ENCODE peak calls at places on chromosome 14, in nine cellular contexts. One of them, this sample, is unnamed.

GRCh38 chr14:65239143-65239672 is 136.9 kb upstream of the MAX start:
- DNase-seq in astrocyte: peak; percentile 92
- DNase-seq in left lung: no peak
- DNase-seq in PC-3: no peak
- DNase-seq in GM12865: no peak
- DNase-seq in hepatocyte: peak; percentile 63
- DNase-seq in cardiac muscle cell: peak; percentile 44
- DNase-seq in CD4-positive, alpha-beta T cell: no peak
- DNase-seq in fibroblast of mammary gland: peak; percentile 97
- DNase-seq in this sample: no peak

GRCh38 chr14:101456246-101457159 is 104.8 kb upstream of the DIO3 start:
- DNase-seq in cardiac muscle cell: no peak
- DNase-seq in fibroblast of mammary gland: no peak
- DNase-seq in PC-3: no peak
- DNase-seq in left lung: peak; percentile 18
- DNase-seq in hepatocyte: no peak
- DNase-seq in astrocyte: no peak
- DNase-seq in GM12865: no peak
- DNase-seq in CD4-positive, alpha-beta T cell: no peak
- DNase-seq in this sample: peak; percentile 71

GRCh38 chr14:94305620-94306019 is 12.6 kb upstream of the SERPINA10 start:
- DNase-seq in hepatocyte: no peak
- DNase-seq in cardiac muscle cell: no peak
- DNase-seq in PC-3: no peak
- DNase-seq in fibroblast of mammary gland: no peak
- DNase-seq in GM12865: no peak
- DNase-seq in left lung: no peak
- DNase-seq in CD4-positive, alpha-beta T cell: no peak
- DNase-seq in astrocyte: no peak
- DNase-seq in this sample: no peak

GRCh38 chr14:57199911-57200310 is 68.8 kb downstream of the EXOC5 start:
- DNase-seq in GM12865: no peak
- DNase-seq in CD4-positive, alpha-beta T cell: no peak
- DNase-seq in fibroblast of mammary gland: peak; percentile 47
- DNase-seq in astrocyte: peak; percentile 54
- DNase-seq in left lung: no peak
- DNase-seq in cardiac muscle cell: no peak
- DNase-seq in PC-3: peak; percentile 56
- DNase-seq in hepatocyte: no peak
- DNase-seq in this sample: no peak

GRCh38 chr14:74825008-74825407 is 50.9 kb downstream of the PROX2 start:
- DNase-seq in hepatocyte: no peak
- DNase-seq in cardiac muscle cell: no peak
- DNase-seq in fibroblast of mammary gland: peak; percentile 74
- DNase-seq in left lung: no peak
- DNase-seq in astrocyte: peak; percentile 37
- DNase-seq in GM12865: no peak
- DNase-seq in PC-3: no peak
- DNase-seq in CD4-positive, alpha-beta T cell: no peak
- DNase-seq in this sample: no peak

GRCh38 chr14:52279405-52279804 is 11.9 kb downstream of the PTGDR start:
- DNase-seq in left lung: no peak
- DNase-seq in CD4-positive, alpha-beta T cell: no peak
- DNase-seq in hepatocyte: no peak
- DNase-seq in astrocyte: peak; percentile 74
- DNase-seq in fibroblast of mammary gland: peak; percentile 51
- DNase-seq in PC-3: peak; percentile 77
- DNase-seq in GM12865: no peak
- DNase-seq in cardiac muscle cell: no peak
- DNase-seq in this sample: no peak

GRCh38 chr14:100764716-100765115 is 38.0 kb downstream of the DLK1 start:
- DNase-seq in GM12865: no peak
- DNase-seq in left lung: no peak
- DNase-seq in PC-3: no peak
- DNase-seq in CD4-positive, alpha-beta T cell: no peak
- DNase-seq in cardiac muscle cell: no peak
- DNase-seq in hepatocyte: no peak
- DNase-seq in fibroblast of mammary gland: no peak
- DNase-seq in astrocyte: no peak
- DNase-seq in this sample: no peak

GRCh38 chr14:33938131-33938949 is 12.5 kb downstream of the EGLN3 start:
- DNase-seq in fibroblast of mammary gland: peak; percentile 16
- DNase-seq in left lung: peak; percentile 49
- DNase-seq in PC-3: peak; percentile 80
- DNase-seq in astrocyte: no peak
- DNase-seq in hepatocyte: peak; percentile 62
- DNase-seq in cardiac muscle cell: peak; percentile 91
- DNase-seq in GM12865: no peak
- DNase-seq in CD4-positive, alpha-beta T cell: no peak
- DNase-seq in this sample: peak; percentile 81

GRCh38 chr14:67395086-67395875 is 16.7 kb downstream of the PLEK2 start:
- DNase-seq in cardiac muscle cell: no peak
- DNase-seq in fibroblast of mammary gland: no peak
- DNase-seq in CD4-positive, alpha-beta T cell: no peak
- DNase-seq in astrocyte: no peak
- DNase-seq in hepatocyte: no peak
- DNase-seq in left lung: no peak
- DNase-seq in GM12865: no peak
- DNase-seq in PC-3: no peak
- DNase-seq in this sample: no peak

GRCh38 chr14:23660290-23661226 is 24.4 kb downstream of the DHRS2 start:
- DNase-seq in CD4-positive, alpha-beta T cell: no peak
- DNase-seq in fibroblast of mammary gland: no peak
- DNase-seq in PC-3: no peak
- DNase-seq in hepatocyte: no peak
- DNase-seq in cardiac muscle cell: no peak
- DNase-seq in astrocyte: no peak
- DNase-seq in GM12865: peak; percentile 71
- DNase-seq in left lung: no peak
- DNase-seq in this sample: no peak

GRCh38 chr14:75800792-75801191 is 139.7 kb downstream of the TTLL5 start:
- DNase-seq in fibroblast of mammary gland: no peak
- DNase-seq in astrocyte: no peak
- DNase-seq in cardiac muscle cell: no peak
- DNase-seq in GM12865: no peak
- DNase-seq in left lung: no peak
- DNase-seq in hepatocyte: no peak
- DNase-seq in CD4-positive, alpha-beta T cell: no peak
- DNase-seq in PC-3: peak; percentile 34
- DNase-seq in this sample: peak; percentile 84

GRCh38 chr14:61153436-61153835 is 127.7 kb downstream of the TMEM30B start:
- DNase-seq in left lung: no peak
- DNase-seq in hepatocyte: peak; percentile 32
- DNase-seq in fibroblast of mammary gland: no peak
- DNase-seq in GM12865: no peak
- DNase-seq in CD4-positive, alpha-beta T cell: no peak
- DNase-seq in astrocyte: peak; percentile 82
- DNase-seq in cardiac muscle cell: peak; percentile 72
- DNase-seq in PC-3: no peak
- DNase-seq in this sample: peak; percentile 53

GRCh38 chr14:49920935-49921334 is 28.1 kb downstream of the ARF6 start:
- DNase-seq in left lung: no peak
- DNase-seq in astrocyte: no peak
- DNase-seq in GM12865: peak; percentile 53
- DNase-seq in cardiac muscle cell: no peak
- DNase-seq in hepatocyte: no peak
- DNase-seq in PC-3: no peak
- DNase-seq in fibroblast of mammary gland: no peak
- DNase-seq in CD4-positive, alpha-beta T cell: no peak
- DNase-seq in this sample: no peak

DNA sequence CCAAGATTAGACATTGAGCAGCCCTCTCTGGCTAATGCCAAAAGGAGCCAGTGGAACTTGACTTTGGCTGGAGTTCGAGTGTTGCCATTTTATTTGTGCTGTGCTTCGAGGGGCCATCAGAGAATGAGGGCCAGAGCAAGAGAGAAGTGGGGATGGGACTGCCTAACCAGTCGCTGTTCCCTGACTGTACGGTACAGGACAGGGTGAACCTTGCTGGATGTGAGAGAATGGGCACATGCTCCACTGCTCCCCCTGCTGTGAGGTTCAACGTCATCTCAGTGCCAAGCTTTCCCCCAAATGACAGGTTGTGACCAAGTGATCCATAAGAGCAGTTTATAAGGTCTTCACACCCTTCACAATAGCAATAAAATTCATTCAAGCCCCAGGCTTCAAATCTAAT is 55.1 kb upstream of the BCL11B start:
- DNase-seq in astrocyte: no peak
- DNase-seq in CD4-positive, alpha-beta T cell: no peak
- DNase-seq in PC-3: no peak
- DNase-seq in left lung: no peak
- DNase-seq in cardiac muscle cell: no peak
- DNase-seq in GM12865: no peak
- DNase-seq in hepatocyte: no peak
- DNase-seq in fibroblast of mammary gland: no peak
- DNase-seq in this sample: peak; percentile 44
- TF ChIP-seq CTCF in astrocyte: no peak
- TF ChIP-seq CTCF in CD4-positive, alpha-beta T cell: no peak
- TF ChIP-seq CTCF in PC-3: peak; percentile 34
- TF ChIP-seq CTCF in left lung: no peak
- TF ChIP-seq CTCF in cardiac muscle cell: peak; percentile 2
- TF ChIP-seq CTCF in GM12865: no peak
- TF ChIP-seq CTCF in hepatocyte: no peak
- TF ChIP-seq CTCF in fibroblast of mammary gland: no peak
- TF ChIP-seq CTCF in this sample: peak; percentile 40

GRCh38 chr14:103522649-103523582 is at the start of gene CKB:
- DNase-seq in left lung: no peak
- DNase-seq in PC-3: peak; percentile 65
- DNase-seq in fibroblast of mammary gland: no peak
- DNase-seq in CD4-positive, alpha-beta T cell: no peak
- DNase-seq in GM12865: peak; percentile 52
- DNase-seq in hepatocyte: peak; percentile 91
- DNase-seq in cardiac muscle cell: peak; percentile 88
- DNase-seq in astrocyte: no peak
- DNase-seq in this sample: peak; percentile 88

GRCh38 chr14:103526247-103526913 is 2.6 kb upstream of the TRMT61A start:
- DNase-seq in cardiac muscle cell: no peak
- DNase-seq in fibroblast of mammary gland: no peak
- DNase-seq in GM12865: no peak
- DNase-seq in astrocyte: no peak
- DNase-seq in left lung: no peak
- DNase-seq in hepatocyte: no peak
- DNase-seq in PC-3: no peak
- DNase-seq in CD4-positive, alpha-beta T cell: no peak
- DNase-seq in this sample: no peak

GRCh38 chr14:103522028-103522581 is 525 bp downstream of the CKB start:
- DNase-seq in GM12865: no peak
- DNase-seq in astrocyte: no peak
- DNase-seq in PC-3: no peak
- DNase-seq in left lung: no peak
- DNase-seq in fibroblast of mammary gland: no peak
- DNase-seq in hepatocyte: no peak
- DNase-seq in cardiac muscle cell: peak; percentile 61
- DNase-seq in CD4-positive, alpha-beta T cell: no peak
- DNase-seq in this sample: peak; percentile 75

GRCh38 chr14:103523583-103523969 is 946 bp upstream of the CKB start:
- DNase-seq in left lung: no peak
- DNase-seq in hepatocyte: no peak
- DNase-seq in GM12865: no peak
- DNase-seq in cardiac muscle cell: no peak
- DNase-seq in fibroblast of mammary gland: no peak
- DNase-seq in CD4-positive, alpha-beta T cell: no peak
- DNase-seq in astrocyte: no peak
- DNase-seq in PC-3: no peak
- DNase-seq in this sample: no peak

GRCh38 chr14:103524002-103524785 is 1.6 kb upstream of the CKB start:
- DNase-seq in cardiac muscle cell: no peak
- DNase-seq in left lung: no peak
- DNase-seq in PC-3: no peak
- DNase-seq in fibroblast of mammary gland: no peak
- DNase-seq in hepatocyte: no peak
- DNase-seq in astrocyte: no peak
- DNase-seq in GM12865: no peak
- DNase-seq in CD4-positive, alpha-beta T cell: no peak
- DNase-seq in this sample: no peak
- TF ChIP-seq CTCF in cardiac muscle cell: no peak
- TF ChIP-seq CTCF in left lung: no peak
- TF ChIP-seq CTCF in PC-3: peak; percentile 14
- TF ChIP-seq CTCF in fibroblast of mammary gland: no peak
- TF ChIP-seq CTCF in hepatocyte: peak; percentile 15
- TF ChIP-seq CTCF in astrocyte: no peak
- TF ChIP-seq CTCF in GM12865: no peak
- TF ChIP-seq CTCF in CD4-positive, alpha-beta T cell: no peak
- TF ChIP-seq CTCF in this sample: peak; percentile 49

DNA sequence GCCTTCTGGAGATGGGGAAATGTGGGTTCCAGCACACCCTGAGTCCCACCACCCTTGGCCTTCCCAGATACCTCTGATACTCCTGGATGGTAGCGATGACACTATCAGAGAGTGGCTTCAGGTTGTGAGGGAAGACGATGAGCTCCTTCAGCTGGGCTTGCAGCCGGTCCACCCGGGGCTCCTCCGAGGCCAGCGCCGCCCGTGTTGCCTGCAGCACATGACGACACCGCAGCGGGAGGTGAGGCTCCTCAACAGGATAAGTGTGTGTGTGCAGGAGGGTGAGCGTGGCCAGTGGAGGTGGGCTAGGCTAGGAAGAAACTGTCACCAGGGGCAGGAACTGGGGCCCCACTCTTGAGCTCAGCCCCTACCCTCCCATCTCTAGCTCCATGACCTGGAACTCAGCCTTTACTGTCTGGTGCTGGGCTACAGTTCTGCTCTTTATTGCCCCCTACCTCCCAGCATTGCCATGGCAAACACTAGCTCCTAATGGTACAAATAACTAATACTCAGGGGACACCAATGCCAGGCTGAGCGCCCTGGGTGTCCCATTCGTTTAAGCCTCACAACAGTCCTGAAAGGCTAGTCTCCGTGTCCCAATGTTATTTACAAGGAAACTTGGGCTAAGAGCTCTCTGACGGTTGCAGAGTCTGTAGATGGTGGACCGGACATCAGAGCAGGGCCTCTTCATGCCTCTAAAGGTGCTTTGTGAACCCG is 64.1 kb downstream of the SYNE3 start:
- DNase-seq in PC-3: peak; percentile 25
- DNase-seq in CD4-positive, alpha-beta T cell: no peak
- DNase-seq in cardiac muscle cell: peak; percentile 14
- DNase-seq in GM12865: peak; percentile 33
- DNase-seq in hepatocyte: no peak
- DNase-seq in astrocyte: no peak
- DNase-seq in fibroblast of mammary gland: no peak
- DNase-seq in left lung: no peak
- DNase-seq in this sample: peak; percentile 79
- TF ChIP-seq CTCF in PC-3: peak; percentile 50
- TF ChIP-seq CTCF in CD4-positive, alpha-beta T cell: no peak
- TF ChIP-seq CTCF in cardiac muscle cell: peak; percentile 60
- TF ChIP-seq CTCF in GM12865: peak; percentile 28
- TF ChIP-seq CTCF in hepatocyte: peak; percentile 12
- TF ChIP-seq CTCF in astrocyte: peak; percentile 35
- TF ChIP-seq CTCF in fibroblast of mammary gland: peak; percentile 44
- TF ChIP-seq CTCF in left lung: no peak
- TF ChIP-seq CTCF in this sample: peak; percentile 76

DNA sequence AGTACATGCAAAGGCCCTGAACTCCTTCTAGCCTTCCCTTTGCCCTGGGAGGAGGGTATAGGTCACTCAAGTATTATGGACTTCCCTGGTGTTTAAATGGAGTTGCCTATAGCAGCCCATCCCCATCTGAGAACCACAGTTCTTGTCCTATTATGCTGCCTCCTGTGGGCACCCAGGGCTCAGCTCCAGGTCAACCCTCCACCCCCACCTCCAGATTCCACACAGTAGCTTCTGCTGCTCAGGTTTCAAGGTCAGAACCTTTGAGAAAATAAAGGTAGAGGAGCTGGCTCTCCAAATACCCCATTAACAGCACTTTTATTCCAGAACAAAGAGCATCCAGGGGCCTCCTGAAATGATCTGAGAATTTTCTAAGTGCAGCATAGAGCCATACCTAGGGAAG is 57.4 kb downstream of the ACTN1 start:
- DNase-seq in fibroblast of mammary gland: no peak
- DNase-seq in CD4-positive, alpha-beta T cell: no peak
- DNase-seq in hepatocyte: no peak
- DNase-seq in cardiac muscle cell: peak; percentile 44
- DNase-seq in GM12865: no peak
- DNase-seq in PC-3: no peak
- DNase-seq in astrocyte: no peak
- DNase-seq in left lung: no peak
- DNase-seq in this sample: peak; percentile 68
- TF ChIP-seq CTCF in fibroblast of mammary gland: no peak
- TF ChIP-seq CTCF in CD4-positive, alpha-beta T cell: no peak
- TF ChIP-seq CTCF in hepatocyte: peak; percentile 5
- TF ChIP-seq CTCF in cardiac muscle cell: peak; percentile 13
- TF ChIP-seq CTCF in GM12865: no peak
- TF ChIP-seq CTCF in PC-3: peak; percentile 14
- TF ChIP-seq CTCF in astrocyte: no peak
- TF ChIP-seq CTCF in left lung: no peak
- TF ChIP-seq CTCF in this sample: peak; percentile 55